ENCODE peak calls at places on chromosomes 1 and 21, in five cellular contexts. A, Z, C, G and V are unnamed samples. For H3K27me3 and H3K9me3, the result is how much of the 10 kb centered on the place peaks cover.

GRCh38 chr1:228185641-228185965 is 20.0 kb downstream of the IBA57 start:
- DNase-seq in Z (no peak), A (no peak), C (no peak), G (no peak), V (no peak)

GRCh38 chr1:206940588-206940936 is 5.7 kb downstream of the PIGR start:
- DNase-seq in A (no peak), Z (no peak), C (no peak), G (no peak), V (no peak)

GRCh38 chr1:226664413-226665101 is 74.5 kb downstream of the ITPKB start:
- DNase-seq in C (peak), G (peak), A (peak), Z (peak), V (no peak)

GRCh38 chr1:219088778-219089557 is 84.7 kb upstream of the LYPLAL1 start:
- DNase-seq in Z (peak), A (peak), G (peak), C (peak), V (peak)

GRCh38 chr21:38712076-38712475 is 93.7 kb upstream of the ETS2 start:
- DNase-seq in G (no peak), A (peak), C (peak), Z (peak), V (no peak)

GRCh38 chr1:107474877-107475612 is 334.2 kb downstream of the NTNG1 start:
- DNase-seq in Z (peak), C (no peak), A (no peak), G (no peak), V (no peak)

GRCh38 chr1:168474322-168474721 is 69.5 kb downstream of the XCL2 start:
- DNase-seq in G (no peak), C (no peak), Z (no peak), A (no peak), V (no peak)

GRCh38 chr1:94903318-94904009 is 23.4 kb downstream of the CNN3 start:
- DNase-seq in C (no peak), A (no peak), G (no peak), Z (peak), V (no peak)

GRCh38 chr1:169427081-169427611 is at the start of gene CCDC181:
- DNase-seq in C (peak), G (peak), A (peak), Z (peak), V (peak)

GRCh38 chr1:78760858-78761257 is 111.2 kb downstream of the IFI44 start:
- DNase-seq in Z (peak), G (no peak), A (no peak), C (no peak), V (no peak)

GRCh38 chr1:187070076-187070475 is 241.3 kb downstream of the PLA2G4A start:
- DNase-seq in C (no peak), A (no peak), G (no peak), Z (peak), V (no peak)

GRCh38 chr1:45769261-45769932 is 18.9 kb upstream of the IPP start:
- DNase-seq in Z (peak), G (peak), A (no peak), C (peak), V (no peak)

GRCh38 chr1:11105586-11105985 is 5.9 kb upstream of the EXOSC10 start:
- DNase-seq in A (no peak), Z (no peak), C (no peak), G (no peak), V (no peak)

GRCh38 chr1:10122926-10123325 is 87.4 kb upstream of the KIF1B start:
- DNase-seq in A (no peak), G (no peak), Z (peak), C (no peak), V (no peak)

GRCh38 chr1:180155202-180155682 is 573 bp downstream of the QSOX1 start:
- DNase-seq in G (no peak), C (no peak), A (no peak), Z (no peak), V (peak)

GRCh38 chr1:51518730-51519047 is 377 bp downstream of the EPS15 start:
- DNase-seq in Z (no peak), A (no peak), C (no peak), G (no peak), V (peak)

GRCh38 chr1:1371741-1372711 is 3.0 kb downstream of the AURKAIP1 start:
- DNase-seq in Z (peak), A (no peak), G (peak), C (peak), V (peak)

GRCh38 chr1:119626146-119626545 is 21.9 kb downstream of the ZNF697 start:
- DNase-seq in G (no peak), Z (no peak), C (no peak), A (no peak), V (no peak)

GRCh38 chr1:3477241-3478109 is 23.0 kb downstream of the ARHGEF16 start:
- DNase-seq in A (no peak), C (no peak), Z (no peak), G (no peak), V (no peak)

GRCh38 chr1:205335692-205336091 is 14.1 kb upstream of the NUAK2 start:
- DNase-seq in A (peak), Z (peak), G (peak), C (peak), V (peak)

GRCh38 chr1:56437959-56438358 is 141.4 kb downstream of the PLPP3 start:
- DNase-seq in C (no peak), G (no peak), Z (no peak), A (no peak), V (no peak)

GRCh38 chr1:161209790-161210409 is 5.2 kb upstream of the FCER1G start:
- DNase-seq in G (peak), Z (peak), A (peak), C (peak), V (peak)

GRCh38 chr21:43767980-43768867 is 7.9 kb downstream of the CSTB start:
- DNase-seq in Z (peak), A (no peak), C (peak), G (peak), V (no peak)

GRCh38 chr1:222073307-222073995 is 331.6 kb upstream of the DUSP10 start:
- DNase-seq in G (no peak), C (peak), A (no peak), Z (peak), V (no peak)

GRCh38 chr1:183318433-183318832 is 99.7 kb downstream of the NMNAT2 start:
- DNase-seq in Z (peak), G (peak), C (peak), A (peak), V (peak)

GRCh38 chr21:44957047-44957831 is 17.4 kb downstream of the SLX9 start:
- DNase-seq in C (no peak), Z (no peak), G (no peak), A (no peak), V (no peak)

GRCh38 chr1:158177705-158178450 is 2.8 kb upstream of the CD1D start:
- DNase-seq in Z (peak), G (peak), A (peak), C (peak), V (peak)

GRCh38 chr1:76835203-76835602 is 32.1 kb upstream of the ST6GALNAC5 start:
- DNase-seq in A (no peak), Z (peak), C (peak), G (no peak), V (no peak)

GRCh38 chr1:151611288-151611790 is 511 bp upstream of the SNX27 start:
- DNase-seq in C (peak), A (no peak), Z (peak), G (peak), V (no peak)

GRCh38 chr1:234967121-234967520 is 161.5 kb downstream of the TOMM20 start:
- DNase-seq in Z (no peak), C (no peak), G (no peak), A (no peak), V (no peak)

GRCh38 chr1:27727126-27727525 is 1.4 kb downstream of the FAM76A start:
- DNase-seq in Z (peak), A (no peak), G (no peak), C (peak), V (no peak)

GRCh38 chr1:225651872-225652725 is 824 bp downstream of the ENAH start:
- DNase-seq in Z (peak), A (peak), G (no peak), C (peak), V (peak)

GRCh38 chr1:87200875-87201638 is 127.6 kb upstream of the LMO4 start:
- DNase-seq in G (no peak), C (no peak), Z (no peak), A (no peak), V (no peak)

GRCh38 chr1:42978317-42979036 is 19.8 kb upstream of the SLC2A1 start:
- DNase-seq in Z (peak), A (no peak), C (no peak), G (no peak), V (no peak)

GRCh38 chr1:210446479-210446878 is 117.8 kb downstream of the HHAT start:
- DNase-seq in A (no peak), G (no peak), Z (peak), C (no peak), V (no peak)

GRCh38 chr1:208668991-208669390 is 424.8 kb upstream of the PLXNA2 start:
- DNase-seq in A (no peak), C (no peak), G (no peak), Z (no peak), V (no peak)

DNA sequence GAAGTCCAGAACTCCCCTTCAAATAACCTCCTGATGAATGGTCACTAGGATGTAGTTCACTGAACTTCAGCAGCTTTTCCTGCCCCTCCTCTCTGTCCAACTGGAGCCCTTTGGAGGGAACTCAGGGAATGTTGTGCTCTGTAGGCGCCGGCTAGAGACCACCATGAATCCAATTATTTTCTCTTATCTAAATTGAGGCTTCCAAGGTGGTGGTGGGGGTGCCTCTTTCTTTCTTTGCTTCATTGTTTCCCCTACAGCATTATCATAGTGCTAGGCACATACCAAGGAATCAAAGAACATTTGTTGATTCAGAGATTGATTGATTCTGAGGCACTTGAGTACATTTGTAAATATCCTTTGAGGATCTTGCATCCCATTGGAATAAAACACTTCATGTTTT is 426.6 kb upstream of the PLXNA2 start:
- DNase-seq in G (no peak), Z (no peak), A (no peak), C (no peak), V (no peak)
- H3K27me3 ChIP-seq in G (under half), Z (under half), A (under half), C (under half), V (under half)

GRCh38 chr1:33007190-33008050 is 29.3 kb downstream of the AK2 start:
- DNase-seq in A (peak), G (no peak), C (peak), Z (peak), V (no peak)
- TF ChIP-seq CTCF in A (peak), G (peak), C (peak), Z (peak), V (peak)

GRCh38 chr1:79976287-79976686 is 969.8 kb upstream of the ADGRL4 start:
- DNase-seq in G (no peak), Z (peak), C (no peak), A (no peak), V (no peak)

DNA sequence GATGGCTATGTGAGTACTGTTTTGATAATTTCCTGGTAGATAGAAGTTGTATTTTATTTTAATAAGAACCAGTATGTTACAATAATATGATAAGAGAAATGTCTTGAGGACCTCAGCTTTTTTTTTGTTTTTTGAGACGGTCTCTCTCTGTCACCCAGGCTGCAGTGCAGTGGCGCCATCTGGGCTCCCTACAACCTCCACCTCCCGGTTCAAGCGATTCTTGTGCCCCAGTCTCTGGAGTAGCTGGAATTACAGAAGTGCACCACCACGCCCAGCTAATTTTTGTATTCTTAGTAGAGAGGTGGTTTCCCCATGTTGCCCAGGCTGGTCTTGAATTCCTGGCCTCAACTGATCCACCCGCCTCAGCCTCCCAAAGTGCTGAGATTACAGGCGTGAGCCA is 968.1 kb upstream of the ADGRL4 start:
- DNase-seq in Z (no peak), A (no peak), G (no peak), C (no peak), V (no peak)
- H3K9me3 ChIP-seq in Z (under half), A (under half), G (under half), C (under half), V (under half)

DNA sequence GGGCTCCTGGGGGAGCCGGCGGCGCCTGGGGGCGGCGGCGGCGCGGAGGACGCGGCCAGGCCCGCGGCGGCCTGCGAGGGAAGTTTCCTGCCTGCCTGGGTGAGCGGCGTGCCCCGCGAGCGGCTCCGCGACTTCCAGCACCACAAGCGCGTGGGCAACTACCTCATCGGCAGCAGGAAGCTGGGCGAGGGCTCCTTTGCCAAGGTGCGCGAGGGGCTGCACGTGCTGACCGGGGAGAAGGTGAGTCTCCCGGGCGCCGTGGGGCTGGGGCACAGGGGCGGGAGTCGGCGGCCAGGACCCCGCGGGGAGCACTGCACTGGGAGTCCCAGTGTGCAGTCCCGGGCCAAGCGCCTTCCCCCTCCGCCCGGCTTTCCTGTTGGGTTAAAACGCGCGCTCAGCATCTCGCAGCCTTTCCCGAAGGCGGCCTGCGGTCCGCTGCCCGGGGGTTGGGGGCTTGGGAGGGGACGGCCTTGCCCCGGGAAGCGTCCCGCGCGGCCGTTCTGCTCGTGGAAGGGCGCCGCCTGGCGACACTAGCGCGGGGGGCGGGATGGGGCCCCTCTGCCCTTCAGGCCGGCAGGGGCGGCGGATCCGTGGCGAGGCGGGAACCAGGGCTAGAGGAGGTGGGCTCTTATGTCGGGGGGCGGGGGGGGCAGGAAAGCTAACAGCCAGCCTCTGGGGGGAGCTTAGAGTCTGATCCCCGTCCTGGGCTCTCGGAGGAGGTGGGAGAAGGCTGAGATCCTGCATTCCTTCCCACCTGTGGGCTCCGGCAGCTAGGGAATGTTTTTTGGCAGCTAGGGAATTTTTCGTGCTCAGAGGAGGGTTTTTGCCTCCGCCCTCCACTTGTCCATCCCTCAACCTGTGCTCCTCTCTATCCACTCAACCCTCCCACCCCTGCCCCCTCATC is 1.1 kb downstream of the HUNK start:
- DNase-seq in Z (peak), G (peak), C (peak), A (no peak), V (peak)
- H3K27me3 ChIP-seq in Z (under half), G (under half), C (under half), A (under half), V (under half)

GRCh38 chr1:84078824-84079167 is 65.3 kb upstream of the PRKACB start:
- DNase-seq in C (no peak), Z (no peak), G (no peak), A (no peak), V (no peak)

GRCh38 chr1:84073266-84073665 is 70.8 kb upstream of the PRKACB start:
- DNase-seq in A (no peak), G (no peak), C (peak), Z (peak), V (no peak)

GRCh38 chr1:84083321-84083720 is 60.8 kb upstream of the PRKACB start:
- DNase-seq in G (no peak), C (no peak), Z (no peak), A (no peak), V (no peak)

GRCh38 chr1:84078108-84078823 is 65.8 kb upstream of the PRKACB start:
- DNase-seq in Z (peak), A (peak), C (peak), G (peak), V (no peak)

GRCh38 chr1:84077476-84078107 is 66.5 kb upstream of the PRKACB start:
- DNase-seq in Z (peak), A (peak), C (peak), G (peak), V (peak)
- TF ChIP-seq CTCF in Z (no peak), A (no peak), C (no peak), G (no peak), V (no peak)

GRCh38 chr1:238329671-238330070 is 438.9 kb upstream of the ZP4 start:
- DNase-seq in C (no peak), Z (peak), G (no peak), A (no peak), V (no peak)
- H3K9me3 ChIP-seq in C (under half), Z (under half), G (under half), A (under half), V (under half)

DNA sequence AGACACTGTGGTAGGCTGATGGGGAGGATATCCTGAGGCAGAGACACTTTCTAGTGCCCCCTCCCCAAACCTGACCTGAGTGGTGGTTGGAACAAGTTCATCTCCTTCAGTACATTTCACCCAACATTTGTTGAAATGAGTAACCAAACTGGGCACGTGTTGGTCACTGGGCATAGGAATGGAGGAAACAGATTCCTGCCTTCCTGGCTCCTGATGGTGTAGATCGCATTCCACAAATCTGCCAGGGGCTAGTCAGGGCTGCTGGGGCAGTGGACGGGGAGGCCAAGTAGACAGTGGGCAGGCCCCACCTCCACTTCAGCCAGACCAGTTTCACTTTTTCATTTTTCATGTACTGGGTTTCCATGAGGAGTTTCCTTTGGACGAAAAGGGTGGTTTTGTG is 16.5 kb upstream of the ALX3 start:
- DNase-seq in Z (no peak), C (no peak), A (no peak), G (peak), V (no peak)
- H3K27me3 ChIP-seq in Z (under half), C (half or more), A (under half), G (under half), V (under half)

DNA sequence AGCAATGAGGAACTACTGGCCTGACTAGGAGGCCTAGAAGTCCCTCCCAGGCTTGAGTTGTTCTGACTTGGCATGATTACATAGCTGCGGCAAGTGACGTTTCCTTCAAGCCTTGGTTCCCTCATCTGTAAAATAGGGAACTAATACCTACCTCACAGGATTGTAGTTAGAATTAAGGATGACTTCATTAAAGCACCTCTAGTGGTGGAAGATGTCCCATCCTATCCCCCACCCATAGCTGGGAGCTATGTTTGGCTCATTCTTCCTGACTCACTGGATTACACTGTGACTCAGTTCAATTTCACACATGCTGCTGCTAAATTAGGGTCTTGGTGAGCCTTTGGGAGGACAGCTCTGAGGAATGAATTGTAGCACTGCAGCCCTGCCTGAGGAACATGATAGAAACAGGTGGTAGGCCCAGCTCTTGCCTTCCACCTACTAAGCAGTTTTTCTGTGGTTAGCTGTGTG is 6.0 kb upstream of the SHISA4 start:
- DNase-seq in G (peak), Z (peak), A (no peak), C (peak), V (no peak)
- TF ChIP-seq CTCF in G (peak), Z (no peak), A (no peak), C (no peak), V (no peak)

GRCh38 chr1:81443288-81443687 is 357.4 kb upstream of the ADGRL2 start:
- DNase-seq in Z (no peak), A (no peak), G (no peak), C (no peak), V (no peak)

GRCh38 chr1:81449786-81450185 is 350.9 kb upstream of the ADGRL2 start:
- DNase-seq in Z (peak), A (no peak), C (peak), G (no peak), V (no peak)

DNA sequence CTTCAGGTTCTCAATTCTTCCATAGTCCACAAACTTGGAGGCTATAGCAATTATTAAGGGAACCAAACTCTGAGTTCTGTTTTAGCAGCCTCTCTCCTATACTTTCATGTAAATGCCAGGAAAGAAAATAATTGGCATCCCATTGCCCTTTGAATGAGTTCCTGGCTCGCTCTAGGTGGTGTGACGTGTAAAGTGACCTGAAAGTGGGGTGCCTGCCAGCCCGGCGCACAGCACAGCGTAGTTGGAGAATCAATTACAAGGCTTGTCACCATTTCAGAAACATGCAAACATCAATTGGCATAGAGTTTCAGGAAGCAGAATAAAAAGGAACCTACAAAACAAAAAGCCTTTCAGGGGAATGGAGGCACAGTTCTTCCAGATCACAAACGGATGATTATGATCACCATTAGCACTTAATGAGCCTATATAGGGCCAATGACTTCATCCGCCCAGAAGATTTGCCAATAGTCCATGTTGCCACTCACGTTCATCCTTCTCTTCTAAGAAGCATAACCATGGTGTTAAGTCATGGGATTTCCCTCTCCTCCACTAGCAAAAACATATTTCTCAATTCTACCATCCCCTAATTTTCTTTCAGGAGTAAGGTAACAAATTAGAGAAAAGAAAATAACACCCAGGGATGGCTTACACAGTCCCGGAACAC is 354.6 kb upstream of the ADGRL2 start:
- DNase-seq in Z (no peak), A (no peak), G (no peak), C (no peak), V (peak)
- H3K9me3 ChIP-seq in Z (under half), A (under half), G (under half), C (under half), V (under half)